ENCODE peak calls at places on chromosomes 6 and 20, in four cellular contexts. V is tibial artery, U is GM20000, S is breast epithelium. Q is an unnamed sample.

GRCh38 chr20:39021748-39022147 is 59.6 kb downstream of the DHX35 start:
- DNase-seq in V (no peak), S (no peak), U (peak), Q (no peak)

GRCh38 chr20:37972256-37973058 is 60.8 kb downstream of the TTI1 start:
- DNase-seq in V (no peak), S (no peak), U (no peak), Q (no peak)

GRCh38 chr6:156396068-156396771 is 381.0 kb upstream of the ARID1B start:
- DNase-seq in V (no peak), S (no peak), U (peak), Q (no peak)

GRCh38 chr6:130366011-130366963 is at the start of gene TMEM200A:
- DNase-seq in V (peak), S (peak), U (peak), Q (no peak)

GRCh38 chr6:37456816-37457560 is 24.0 kb downstream of the CMTR1 start:
- DNase-seq in S (no peak), V (no peak), U (no peak), Q (no peak)

GRCh38 chr6:5597413-5597812 is 336.1 kb downstream of the FARS2 start:
- DNase-seq in U (no peak), V (no peak), S (no peak), Q (no peak)

GRCh38 chr6:50091641-50092040 is 41.9 kb upstream of the DEFB112 start:
- DNase-seq in U (no peak), V (no peak), S (no peak), Q (no peak)

GRCh38 chr6:113464536-113464935 is 392.6 kb upstream of the MARCKS start:
- DNase-seq in S (no peak), V (no peak), U (no peak), Q (no peak)

GRCh38 chr6:108698593-108699289 is 138.0 kb downstream of the FOXO3 start:
- DNase-seq in S (no peak), U (no peak), V (no peak), Q (no peak)

GRCh38 chr6:1087112-1087843 is 224.6 kb upstream of the FOXQ1 start:
- DNase-seq in S (no peak), V (no peak), U (no peak), Q (no peak)

GRCh38 chr20:25273541-25274358 is 25.9 kb downstream of the PYGB start:
- DNase-seq in U (no peak), V (peak), S (peak), Q (no peak)

GRCh38 chr6:16583151-16583762 is 178.0 kb downstream of the ATXN1 start:
- DNase-seq in U (no peak), S (no peak), V (no peak), Q (no peak)

GRCh38 chr20:61310954-61311353 is 58.9 kb downstream of the CDH4 start:
- DNase-seq in U (no peak), V (no peak), S (no peak), Q (no peak)

GRCh38 chr6:30735668-30736314 is 6.7 kb downstream of the FLOT1 start:
- DNase-seq in V (no peak), S (no peak), U (peak), Q (no peak)

GRCh38 chr6:66961191-66961590 is 1254.2 kb upstream of the EYS start:
- DNase-seq in U (no peak), V (no peak), S (no peak), Q (no peak)

GRCh38 chr6:166582258-166582657 is 4.2 kb downstream of the RAMACL start:
- DNase-seq in U (no peak), V (no peak), S (no peak), Q (no peak)

GRCh38 chr6:17885079-17885478 is 102.4 kb downstream of the KIF13A start:
- DNase-seq in U (no peak), S (no peak), V (no peak), Q (no peak)

Q was measured in pulmonary artery endothelial cell.